ENCODE peak calls at places on chromosomes 5 and 9, in five cellular contexts. F is EL, N is hepatic stellate cell, Q is H7, B is cardiac fibroblast. S is an unnamed sample.

GRCh38 chr9:108163321-108164005 is 673.9 kb upstream of the KLF4 start:
- DNase-seq in Q (peak), B (peak), F (peak), N (no peak), S (no peak)

GRCh38 chr5:72015103-72015548 is 92.1 kb upstream of the MAP1B start:
- DNase-seq in F (peak), N (peak), B (peak), Q (no peak), S (peak)

GRCh38 chr9:129834489-129835127 is 467 bp downstream of the C9orf78 start:
- DNase-seq in B (no peak), N (peak), Q (no peak), F (no peak), S (peak)

GRCh38 chr5:173243808-173244305 is 8.9 kb upstream of the NKX2-5 start:
- DNase-seq in N (no peak), B (no peak), Q (peak), F (no peak), S (no peak)

GRCh38 chr9:21434202-21435014 is 5.8 kb upstream of the IFNA1 start:
- DNase-seq in B (peak), Q (no peak), N (no peak), F (peak), S (no peak)

GRCh38 chr5:124154714-124155113 is 591.7 kb downstream of the ZNF608 start:
- DNase-seq in B (no peak), N (no peak), Q (no peak), F (no peak), S (no peak)

GRCh38 chr9:137461663-137462395 is 2.7 kb upstream of the NSMF start:
- DNase-seq in N (peak), Q (peak), B (peak), F (no peak), S (no peak)

GRCh38 chr5:180097926-180098325 is 26.4 kb upstream of the RNF130 start:
- DNase-seq in B (no peak), N (no peak), F (no peak), Q (no peak), S (no peak)

GRCh38 chr5:172544371-172545120 is 90.2 kb upstream of the SH3PXD2B start:
- DNase-seq in B (no peak), N (no peak), F (no peak), Q (no peak), S (no peak)

GRCh38 chr5:130198927-130199326 is 294.7 kb downstream of the CHSY3 start:
- DNase-seq in B (peak), Q (peak), F (peak), N (no peak), S (no peak)

GRCh38 chr5:179344301-179345178 is 721 bp downstream of the ADAMTS2 start:
- DNase-seq in B (peak), N (peak), F (peak), Q (peak), S (no peak)

GRCh38 chr9:17962747-17963146 is 383.9 kb downstream of the SH3GL2 start:
- DNase-seq in Q (no peak), N (no peak), B (peak), F (no peak), S (no peak)

GRCh38 chr9:12930906-12931305 is 156.1 kb downstream of the LURAP1L start:
- DNase-seq in N (no peak), F (peak), Q (no peak), B (peak), S (no peak)

GRCh38 chr5:159094745-159095144 is 5.0 kb downstream of the EBF1 start:
- DNase-seq in B (peak), F (peak), Q (no peak), N (peak), S (peak)

GRCh38 chr9:80968611-80969010 is 720.7 kb downstream of the TLE1 start:
- DNase-seq in N (peak), F (peak), B (peak), Q (no peak), S (peak)

GRCh38 chr9:136671646-136672430 is 9.1 kb downstream of the EGFL7 start:
- DNase-seq in F (no peak), N (peak), B (no peak), Q (peak), S (no peak)

GRCh38 chr9:127122176-127123151 is at the start of gene ANGPTL2:
- DNase-seq in Q (peak), F (peak), B (peak), N (peak), S (peak)

GRCh38 chr9:85432599-85432998 is 309.2 kb downstream of the AGTPBP1 start:
- DNase-seq in F (no peak), N (no peak), B (no peak), Q (no peak), S (no peak)

GRCh38 chr9:81585191-81585763 is 104.1 kb downstream of the TLE1 start:
- DNase-seq in N (no peak), F (no peak), Q (no peak), B (no peak), S (no peak)

GRCh38 chr5:59236996-59237395 is 654.1 kb downstream of the RAB3C start:
- DNase-seq in Q (no peak), B (no peak), N (no peak), F (peak), S (no peak)

GRCh38 chr9:130058154-130058553 is 4.4 kb downstream of the GPR107 start:
- DNase-seq in B (no peak), Q (peak), N (peak), F (no peak), S (no peak)

GRCh38 chr5:1809416-1810035 is 8.3 kb downstream of the NDUFS6 start:
- DNase-seq in B (no peak), N (no peak), Q (no peak), F (no peak), S (no peak)

GRCh38 chr9:126777733-126778132 is 27.1 kb upstream of the ZBTB43 start:
- DNase-seq in F (no peak), B (no peak), N (no peak), Q (peak), S (no peak)

GRCh38 chr9:92610470-92611420 is 59.2 kb downstream of the IPPK start:
- DNase-seq in F (no peak), N (peak), Q (no peak), B (peak), S (no peak)

GRCh38 chr5:22560115-22560514 is 293.0 kb downstream of the CDH12 start:
- DNase-seq in Q (no peak), F (no peak), N (no peak), B (peak), S (peak)

GRCh38 chr9:93240891-93241334 is 57.0 kb downstream of the WNK2 start:
- DNase-seq in B (no peak), N (no peak), Q (no peak), F (no peak), S (no peak)

GRCh38 chr5:134417707-134418106 is 6.0 kb upstream of the CDKN2AIPNL start:
- DNase-seq in N (no peak), F (no peak), Q (no peak), B (no peak), S (no peak)

S was measured in H54.